ENCODE peak calls at places on chromosomes 2 and 18, in six cellular contexts. V is PC-3, O is mammary epithelial cell, K is HepG2, W is hepatocyte, P is GM23338. J is an unnamed sample.

GRCh38 chr2:9230051-9230802 is 23.6 kb downstream of the ASAP2 start:
- DNase-seq in W (no peak), O (no peak), P (no peak), V (no peak), K (no peak), J (no peak)

GRCh38 chr2:132936791-132937190 is 266.8 kb upstream of the LYPD1 start:
- DNase-seq in K (no peak), P (no peak), O (no peak), W (no peak), V (no peak), J (no peak)

GRCh38 chr2:134333646-134334189 is 79.8 kb downstream of the MGAT5 start:
- DNase-seq in V (no peak), P (no peak), W (peak; percentile 14), O (no peak), K (no peak), J (no peak)

GRCh38 chr2:180110469-180110868 is 103.4 kb upstream of the CWC22 start:
- DNase-seq in V (no peak), K (no peak), O (no peak), P (no peak), W (no peak), J (no peak)

GRCh38 chr2:127721978-127722355 is 20.7 kb downstream of the SFT2D3 start:
- DNase-seq in V (peak; percentile 71), P (no peak), O (peak; percentile 80), W (no peak), K (no peak), J (peak; percentile 48)

GRCh38 chr2:72141032-72141645 is 6.5 kb downstream of the CYP26B1 start:
- DNase-seq in O (no peak), W (no peak), P (no peak), V (no peak), K (no peak), J (no peak)

GRCh38 chr18:31551883-31552282 is 39.8 kb upstream of the TTR start:
- DNase-seq in K (no peak), P (no peak), O (no peak), V (no peak), W (no peak), J (no peak)

GRCh38 chr2:88540346-88540745 is 86.9 kb downstream of the EIF2AK3 start:
- DNase-seq in O (peak; percentile 85), V (peak; percentile 38), W (no peak), P (no peak), K (no peak), J (no peak)

GRCh38 chr18:2083691-2084090 is 487.6 kb downstream of the METTL4 start:
- DNase-seq in V (peak; percentile 44), O (peak; percentile 37), K (no peak), P (peak; percentile 59), W (peak; percentile 41), J (no peak)

GRCh38 chr2:101026923-101027469 is 24.9 kb downstream of the RPL31 start:
- DNase-seq in V (no peak), O (no peak), K (no peak), P (no peak), W (no peak), J (no peak)

GRCh38 chr2:64212346-64212745 is 68.1 kb upstream of the PELI1 start:
- DNase-seq in K (no peak), P (no peak), V (peak; percentile 28), O (peak; percentile 93), W (no peak), J (no peak)

GRCh38 chr2:109448946-109449788 is 164.6 kb downstream of the SEPTIN10 start:
- DNase-seq in P (no peak), O (peak; percentile 36), K (no peak), W (no peak), V (peak; percentile 62), J (no peak)

GRCh38 chr2:46555646-46556205 is 76.4 kb downstream of the TMEM247 start:
- DNase-seq in O (peak; percentile 19), P (peak; percentile 6), W (no peak), K (no peak), V (no peak), J (no peak)
- H3K4me1 ChIP-seq in O (peaks cover 7% of the 10 kb centered on the region), P (peaks cover 26% of the 10 kb centered on the region), W (no peaks in the 10 kb centered on the region), K (no peaks in the 10 kb centered on the region), V (no peaks in the 10 kb centered on the region), J (no peaks in the 10 kb centered on the region)

GRCh38 chr18:57801379-57802165 is 1.5 kb downstream of the ATP8B1 start:
- DNase-seq in V (peak; percentile 22), P (peak; percentile 45), W (peak; percentile 39), O (no peak), K (no peak), J (no peak)

GRCh38 chr18:57803119-57803969 is at the start of gene ATP8B1:
- DNase-seq in P (peak; percentile 93), W (peak; percentile 93), K (no peak), O (peak; percentile 94), V (peak; percentile 96), J (no peak)

GRCh38 chr18:57802869-57803118 is 321 bp downstream of the ATP8B1 start:
- DNase-seq in V (no peak), P (no peak), K (no peak), O (no peak), W (no peak), J (no peak)

GRCh38 chr18:57805117-57805516 is 2.0 kb upstream of the ATP8B1 start:
- DNase-seq in P (no peak), K (no peak), W (no peak), V (no peak), O (no peak), J (no peak)

DNA sequence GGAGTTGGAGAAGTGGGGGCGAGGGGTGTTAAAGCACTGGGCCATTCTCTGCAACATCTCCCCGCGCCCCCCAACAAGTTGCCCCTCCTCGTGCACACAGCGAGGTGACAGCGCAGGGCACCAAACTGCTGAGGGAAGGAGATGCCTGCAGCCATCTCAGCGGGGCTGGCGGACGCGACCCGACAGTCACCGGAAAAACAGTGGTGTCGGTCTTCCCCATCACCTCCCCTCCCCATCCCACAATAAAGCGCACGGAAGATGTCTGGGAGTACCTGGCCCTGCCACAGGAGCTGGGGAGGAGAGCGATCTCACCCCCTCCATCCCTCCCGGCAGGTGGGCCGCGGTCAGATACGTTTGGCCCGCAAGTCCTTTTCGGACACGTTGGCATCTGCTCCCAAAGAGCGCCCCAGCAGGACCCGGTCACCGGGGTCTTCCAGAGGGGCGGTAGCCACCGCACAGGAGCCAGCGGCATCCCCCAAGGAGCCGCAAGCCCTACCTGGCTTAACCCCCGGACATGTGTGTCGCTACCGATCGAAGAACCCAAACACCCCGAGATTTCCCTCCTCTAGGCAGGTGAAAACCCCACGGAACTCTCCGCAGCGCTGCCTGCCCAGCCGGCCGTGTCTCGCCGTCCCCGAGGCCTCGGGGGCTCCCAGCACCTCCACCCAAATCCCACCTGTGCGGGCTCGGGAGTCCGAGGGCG is 798 bp downstream of the ATP8B1 start:
- DNase-seq in V (no peak), P (peak; percentile 54), K (no peak), O (no peak), W (no peak), J (no peak)
- H2AFZ ChIP-seq in V (peak overlapping the region; percentile 68), P (peak overlapping the region; percentile 98), K (no peak overlapping the region), O (peak overlapping the region; percentile 94), W (peak overlapping the region; percentile 19), J (peak overlapping the region; percentile 64)

GRCh38 chr2:157292853-157293252 is 32.8 kb downstream of the ERMN start:
- DNase-seq in O (no peak), V (no peak), P (no peak), W (no peak), K (no peak), J (no peak)
- H3K36me3 ChIP-seq in O (no peaks in the 10 kb centered on the region), V (no peaks in the 10 kb centered on the region), P (no peaks in the 10 kb centered on the region), W (no peaks in the 10 kb centered on the region), K (no peaks in the 10 kb centered on the region), J (no peaks in the 10 kb centered on the region)

DNA sequence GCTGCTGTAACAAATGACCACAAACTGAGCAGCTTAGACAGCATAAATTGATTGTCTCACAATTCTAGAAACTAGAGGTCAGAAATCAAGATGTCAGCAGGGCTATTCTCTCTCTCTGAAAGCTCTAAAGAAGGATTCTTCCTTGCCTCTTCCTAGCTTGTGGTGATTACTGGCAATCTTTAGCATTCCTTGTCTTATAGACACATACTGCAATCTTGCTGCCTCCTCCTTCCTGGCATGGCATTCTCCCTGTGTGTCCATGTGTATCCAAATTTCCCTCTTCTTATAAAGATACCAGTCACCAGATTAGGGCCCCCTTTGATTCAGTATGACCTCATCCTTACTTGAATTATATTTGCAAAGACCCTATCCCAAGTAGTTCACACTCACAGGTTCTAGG is 2.3 kb downstream of the ASB3 start:
- DNase-seq in P (no peak), K (no peak), O (peak; percentile 34), V (no peak), W (no peak), J (no peak)
- H3K4me1 ChIP-seq in P (peaks cover 28% of the 10 kb centered on the region), K (peaks cover 45% of the 10 kb centered on the region), O (peaks cover 21% of the 10 kb centered on the region), V (peaks cover 15% of the 10 kb centered on the region), W (peaks cover 16% of the 10 kb centered on the region), J (peaks cover 24% of the 10 kb centered on the region)

DNA sequence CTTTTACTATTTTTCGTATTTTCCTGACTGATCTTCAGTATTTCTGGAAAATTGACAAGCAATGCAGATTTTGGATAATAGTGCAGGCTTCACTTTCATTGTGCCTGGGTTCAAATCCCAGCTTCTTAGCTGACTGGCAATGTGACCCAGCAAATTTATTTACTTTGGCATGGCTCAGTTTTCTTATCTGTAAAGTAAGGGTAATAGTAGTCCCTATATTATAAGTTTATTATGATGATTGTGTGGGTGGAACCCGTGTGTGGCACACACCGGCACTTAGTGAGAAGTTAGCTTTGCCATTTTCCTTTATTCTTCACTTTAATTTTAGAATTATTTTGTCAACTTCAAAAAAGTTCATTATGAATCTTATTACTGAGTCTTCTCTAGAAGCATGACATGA is 7.8 kb upstream of the IL1RL1 start:
- DNase-seq in W (no peak), V (no peak), K (no peak), O (no peak), P (no peak), J (no peak)
- H2AFZ ChIP-seq in W (no peak overlapping the region), V (no peak overlapping the region), K (no peak overlapping the region), O (no peak overlapping the region), P (no peak overlapping the region), J (no peak overlapping the region)

GRCh38 chr2:241719093-241719492 is 15.3 kb upstream of the D2HGDH start:
- DNase-seq in O (no peak), V (no peak), K (no peak), P (no peak), W (no peak), J (no peak)
- H3K36me3 ChIP-seq in O (peaks cover 1% of the 10 kb centered on the region), V (peaks cover 21% of the 10 kb centered on the region), K (peaks cover 31% of the 10 kb centered on the region), P (peaks cover 14% of the 10 kb centered on the region), W (no peaks in the 10 kb centered on the region), J (peaks cover 8% of the 10 kb centered on the region)

GRCh38 chr2:37587817-37588216 is 83.6 kb downstream of the CDC42EP3 start:
- DNase-seq in W (no peak), V (no peak), K (no peak), O (no peak), P (no peak), J (no peak)
- H3K4me1 ChIP-seq in W (peaks cover 62% of the 10 kb centered on the region), V (peaks cover 83% of the 10 kb centered on the region), K (no peaks in the 10 kb centered on the region), O (peaks cover 77% of the 10 kb centered on the region), P (peaks cover 44% of the 10 kb centered on the region), J (peaks cover 73% of the 10 kb centered on the region)

DNA sequence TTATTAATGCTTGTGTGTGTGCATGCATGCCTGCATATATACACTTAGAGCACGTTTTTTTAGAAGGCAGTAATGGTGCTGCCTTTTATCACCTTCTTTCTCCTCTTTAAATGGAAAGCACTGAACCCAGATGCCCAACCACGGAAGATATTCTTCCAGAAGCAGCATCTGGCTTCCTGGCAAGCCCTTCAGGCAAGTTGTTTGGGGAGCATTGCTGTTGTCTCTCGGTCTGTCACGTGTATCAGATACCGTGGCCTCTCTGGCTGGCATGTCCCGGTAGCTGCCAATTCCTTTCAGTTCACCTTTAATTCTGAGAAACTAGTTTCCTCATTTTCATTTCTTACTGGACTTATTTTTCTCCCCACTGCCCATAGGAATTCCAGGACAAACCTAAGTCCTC is 587.8 kb downstream of the ARHGAP15 start:
- DNase-seq in P (no peak), O (no peak), W (no peak), V (no peak), K (no peak), J (no peak)
- H2AFZ ChIP-seq in P (peak overlapping the region; percentile 69), O (peak overlapping the region; percentile 62), W (no peak overlapping the region), V (no peak overlapping the region), K (no peak overlapping the region), J (peak overlapping the region; percentile 38)

GRCh38 chr2:39772812-39773152 is 6.3 kb downstream of the THUMPD2 start:
- DNase-seq in K (no peak), O (no peak), W (no peak), V (peak; percentile 27), P (no peak), J (no peak)
- H3K36me3 ChIP-seq in K (peaks cover 5% of the 10 kb centered on the region), O (peaks cover 36% of the 10 kb centered on the region), W (no peaks in the 10 kb centered on the region), V (peaks cover 15% of the 10 kb centered on the region), P (peaks cover 17% of the 10 kb centered on the region), J (peaks cover 5% of the 10 kb centered on the region)

J was measured in keratinocyte.